ENCODE peak calls at places on chromosomes 1 and 21, in five cellular contexts. K is activated gamma-delta T cell, X is B cell, Z is iris pigment epithelial cell, Q is cardiac fibroblast. J is an unnamed sample.

GRCh38 chr1:197671140-197671539 is 104.1 kb downstream of the DENND1B start:
- DNase-seq in Q (peak; percentile 24), K (no peak), X (no peak), Z (peak; percentile 14), J (no peak)

GRCh38 chr1:201359873-201360210 is 17.6 kb downstream of the TNNT2 start:
- DNase-seq in Q (no peak), X (no peak), Z (no peak), K (no peak), J (no peak)

GRCh38 chr1:30088594-30089556 is 634.5 kb downstream of the MATN1 start:
- DNase-seq in K (no peak), Q (no peak), Z (peak; percentile 8), X (no peak), J (no peak)

GRCh38 chr1:225554216-225554812 is 98.6 kb downstream of the ENAH start:
- DNase-seq in X (no peak), Q (peak; percentile 54), Z (peak; percentile 44), K (no peak), J (peak; percentile 65)

GRCh38 chr1:243962541-243962940 is 88.5 kb upstream of the ZBTB18 start:
- DNase-seq in Z (no peak), X (no peak), Q (no peak), K (no peak), J (no peak)

GRCh38 chr1:166258017-166258416 is 91.2 kb upstream of the FAM78B start:
- DNase-seq in X (no peak), Z (no peak), K (no peak), Q (no peak), J (no peak)

GRCh38 chr1:53906121-53906520 is 12.1 kb downstream of the DIO1 start:
- DNase-seq in Q (no peak), K (no peak), Z (no peak), X (no peak), J (no peak)

GRCh38 chr21:43210454-43211084 is 41.8 kb downstream of the CRYAA start:
- DNase-seq in X (peak; percentile 29), K (no peak), Q (no peak), Z (no peak), J (no peak)

GRCh38 chr1:232899839-232900238 is 50.6 kb upstream of the NTPCR start:
- DNase-seq in X (no peak), Z (no peak), Q (no peak), K (no peak), J (no peak)

GRCh38 chr1:55285849-55286248 is 70.7 kb upstream of the USP24 start:
- DNase-seq in Q (peak; percentile 24), Z (no peak), X (no peak), K (no peak), J (no peak)

GRCh38 chr1:26287033-26287711 is 7.3 kb downstream of the SH3BGRL3 start:
- DNase-seq in X (peak; percentile 91), Z (no peak), K (no peak), Q (peak; percentile 43), J (no peak)

GRCh38 chr1:203796223-203796747 is 862 bp downstream of the ZBED6 start:
- DNase-seq in Z (peak; percentile 35), K (no peak), Q (peak; percentile 47), X (peak; percentile 41), J (peak; percentile 35)

GRCh38 chr1:116819081-116819480 is 64.9 kb downstream of the CD2 start:
- DNase-seq in Q (peak; percentile 29), X (no peak), Z (peak; percentile 7), K (no peak), J (no peak)

GRCh38 chr1:168340796-168341510 is 60.3 kb downstream of the TBX19 start:
- DNase-seq in Q (no peak), Z (no peak), X (no peak), K (no peak), J (no peak)

GRCh38 chr1:154117642-154118041 is 37.2 kb downstream of the NUP210L start:
- DNase-seq in X (no peak), Z (no peak), Q (no peak), K (no peak), J (no peak)

GRCh38 chr1:63946866-63947491 is 173.2 kb downstream of the ROR1 start:
- DNase-seq in Z (peak; percentile 42), Q (peak; percentile 40), K (no peak), X (no peak), J (peak; percentile 73)

GRCh38 chr1:111976842-111977241 is 12.6 kb downstream of the KCND3 start:
- DNase-seq in K (no peak), Q (no peak), X (no peak), Z (no peak), J (no peak)

GRCh38 chr1:223344491-223344890 is 19.5 kb downstream of the SUSD4 start:
- DNase-seq in X (no peak), K (no peak), Q (no peak), Z (no peak), J (no peak)

GRCh38 chr1:209743145-209743482 is 12.7 kb upstream of the TRAF3IP3 start:
- DNase-seq in Q (peak; percentile 95), X (no peak), K (no peak), Z (peak; percentile 78), J (peak; percentile 93)

GRCh38 chr1:36560621-36561364 is 78.1 kb upstream of the CSF3R start:
- DNase-seq in Z (no peak), Q (no peak), X (peak; percentile 7), K (no peak), J (no peak)

GRCh38 chr1:55007626-55008025 is 8.9 kb downstream of the BSND start:
- DNase-seq in X (no peak), K (no peak), Z (peak; percentile 70), Q (peak; percentile 82), J (peak; percentile 47)

GRCh38 chr1:109186704-109187071 is 27.0 kb upstream of the SARS1 start:
- DNase-seq in Q (no peak), Z (peak; percentile 17), K (no peak), X (no peak), J (peak; percentile 37)